ENCODE peak calls at places on chromosome 3, in nine cellular contexts. D is CD8-positive, alpha-beta T cell; T is HL-60; Y is WERI-Rb-1; N is tibial artery; Z is cardiac muscle cell; W is AG04450; B is neuronal stem cell; L is lung. S is an unnamed sample. For H3K27me3, the result is how much of the 10 kb centered on the place peaks cover.

GRCh38 chr3:114452176-114452744 is 158.4 kb downstream of the TIGIT start:
- DNase-seq in L (no peak), Y (no peak), N (no peak), B (no peak), D (no peak), Z (no peak), T (no peak), W (no peak), S (no peak)

GRCh38 chr3:120093119-120093922 is 926 bp downstream of the GSK3B start:
- DNase-seq in W (peak), Y (no peak), N (no peak), B (peak), Z (peak), D (peak), L (no peak), T (peak), S (peak)

GRCh38 chr3:15458212-15458780 is 30.9 kb downstream of the EAF1 start:
- DNase-seq in B (no peak), W (no peak), Y (no peak), N (peak), D (no peak), T (peak), L (no peak), Z (peak), S (no peak)

GRCh38 chr3:63349583-63350177 is 71.6 kb downstream of the SYNPR start:
- DNase-seq in Y (peak), B (peak), T (peak), Z (peak), D (no peak), L (peak), W (no peak), N (no peak), S (no peak)

GRCh38 chr3:154431043-154431442 is 1.1 kb upstream of the GPR149 start:
- DNase-seq in B (no peak), N (no peak), Z (no peak), T (no peak), D (no peak), W (no peak), Y (no peak), L (no peak), S (no peak)

GRCh38 chr3:43998841-43999805 is 242.6 kb upstream of the TOPAZ1 start:
- DNase-seq in T (no peak), D (no peak), W (no peak), B (peak), Z (peak), L (no peak), Y (peak), N (no peak), S (no peak)

GRCh38 chr3:189277711-189278110 is 105.9 kb downstream of the TPRG1 start:
- DNase-seq in B (no peak), Y (no peak), N (no peak), W (no peak), L (no peak), Z (peak), T (peak), D (no peak), S (no peak)

GRCh38 chr3:187976361-187976900 is 177.5 kb upstream of the LPP start:
- DNase-seq in T (no peak), D (no peak), L (no peak), N (no peak), W (no peak), Y (no peak), Z (no peak), B (no peak), S (no peak)

GRCh38 chr3:161413127-161413854 is 42.0 kb upstream of the SPTSSB start:
- DNase-seq in D (no peak), N (no peak), W (no peak), T (no peak), Y (no peak), B (no peak), L (no peak), Z (peak), S (peak)

GRCh38 chr3:72270072-72270611 is 485.2 kb upstream of the PROK2 start:
- DNase-seq in B (no peak), Y (no peak), N (peak), T (peak), D (no peak), L (peak), W (peak), Z (peak), S (no peak)

GRCh38 chr3:55343486-55344357 is 143.4 kb downstream of the WNT5A start:
- DNase-seq in L (no peak), Z (no peak), B (no peak), N (no peak), W (no peak), T (no peak), Y (no peak), D (no peak), S (no peak)

GRCh38 chr3:7787871-7788828 is 713.5 kb upstream of the LMCD1 start:
- DNase-seq in Y (no peak), B (no peak), T (no peak), W (no peak), N (no peak), D (no peak), Z (peak), L (no peak), S (no peak)

GRCh38 chr3:54826255-54826691 is 101.6 kb downstream of the LRTM1 start:
- DNase-seq in W (no peak), Z (no peak), L (no peak), N (no peak), B (no peak), Y (no peak), T (no peak), D (no peak), S (no peak)

GRCh38 chr3:39101022-39101689 is 6.3 kb downstream of the GORASP1 start:
- DNase-seq in T (peak), N (no peak), B (no peak), Z (peak), D (peak), L (no peak), Y (peak), W (no peak), S (no peak)

GRCh38 chr3:138609898-138610266 is 1.3 kb downstream of the FAIM start:
- DNase-seq in L (no peak), D (no peak), Y (no peak), W (no peak), Z (no peak), B (no peak), T (no peak), N (no peak), S (no peak)

GRCh38 chr3:193777524-193777923 is 184.5 kb downstream of the OPA1 start:
- DNase-seq in Z (no peak), B (no peak), L (no peak), W (no peak), Y (no peak), D (no peak), N (no peak), T (no peak), S (no peak)

GRCh38 chr3:4438296-4438695 is 28.8 kb downstream of the SUMF1 start:
- DNase-seq in L (no peak), W (no peak), Y (no peak), T (no peak), N (no peak), B (no peak), D (no peak), Z (no peak), S (no peak)

GRCh38 chr3:44913868-44914468 is 39.6 kb downstream of the TGM4 start:
- DNase-seq in Y (peak), W (peak), L (peak), Z (peak), T (peak), N (peak), B (peak), D (peak), S (peak)

GRCh38 chr3:154304116-154304786 is 20.0 kb downstream of the DHX36 start:
- DNase-seq in D (no peak), W (no peak), T (no peak), L (no peak), Y (no peak), N (no peak), Z (no peak), B (no peak), S (no peak)

GRCh38 chr3:120622870-120623718 is 27.0 kb downstream of the NDUFB4 start:
- DNase-seq in Y (peak), L (no peak), T (peak), B (no peak), D (no peak), Z (no peak), W (no peak), N (no peak), S (no peak)

GRCh38 chr3:69612791-69613190 is 126.5 kb upstream of the MITF start:
- DNase-seq in D (no peak), Z (no peak), L (no peak), N (no peak), T (no peak), W (no peak), B (peak), Y (no peak), S (no peak)

GRCh38 chr3:16474304-16474703 is 39.2 kb downstream of the RFTN1 start:
- DNase-seq in D (no peak), B (no peak), L (no peak), Z (peak), N (no peak), T (no peak), Y (no peak), W (no peak), S (no peak)

GRCh38 chr3:194986208-194987043 is 284.5 kb downstream of the XXYLT1 start:
- DNase-seq in D (no peak), Y (no peak), W (no peak), B (no peak), L (no peak), Z (no peak), N (no peak), T (peak), S (no peak)

GRCh38 chr3:49903451-49904424 is at the start of gene MST1R:
- DNase-seq in B (peak), T (no peak), L (peak), W (no peak), Z (peak), Y (no peak), D (peak), N (peak), S (no peak)

GRCh38 chr3:129597087-129597791 is 9.2 kb downstream of the PLXND1 start:
- DNase-seq in Z (peak), Y (no peak), T (peak), L (no peak), N (peak), D (no peak), B (no peak), W (no peak), S (no peak)

GRCh38 chr3:45312836-45313493 is 75.4 kb upstream of the LARS2 start:
- DNase-seq in Y (no peak), W (no peak), N (no peak), T (no peak), Z (no peak), B (no peak), L (no peak), D (no peak), S (no peak)

GRCh38 chr3:134354612-134355275 is 19.5 kb downstream of the AMOTL2 start:
- DNase-seq in D (no peak), Z (no peak), B (no peak), T (no peak), Y (no peak), W (no peak), L (no peak), N (no peak), S (no peak)

GRCh38 chr3:189195302-189195701 is 23.5 kb downstream of the TPRG1 start:
- DNase-seq in B (no peak), D (no peak), N (no peak), Z (peak), T (peak), L (peak), W (no peak), Y (peak), S (no peak)

GRCh38 chr3:186933801-186934200 is 3.5 kb downstream of the ST6GAL1 start:
- DNase-seq in D (no peak), Z (no peak), T (peak), N (no peak), B (no peak), W (no peak), Y (no peak), L (no peak), S (no peak)

GRCh38 chr3:62718515-62719320 is 156.5 kb downstream of the CADPS start:
- DNase-seq in W (no peak), D (no peak), L (no peak), B (no peak), N (no peak), Z (no peak), T (no peak), Y (peak), S (peak)

GRCh38 chr3:52788890-52789745 is 5.5 kb upstream of the ITIH3 start:
- DNase-seq in Z (no peak), T (no peak), D (peak), L (no peak), B (no peak), Y (no peak), N (no peak), W (no peak), S (no peak)

GRCh38 chr3:195697582-195698324 is 23.0 kb upstream of the MUC20 start:
- DNase-seq in L (no peak), D (no peak), W (peak), T (no peak), Z (peak), N (no peak), Y (no peak), B (peak), S (no peak)

GRCh38 chr3:136938334-136938733 is 19.4 kb upstream of the IL20RB start:
- DNase-seq in W (no peak), L (no peak), N (no peak), D (no peak), Z (peak), B (no peak), Y (no peak), T (peak), S (no peak)

GRCh38 chr3:14220933-14221332 is 42.3 kb downstream of the LSM3 start:
- DNase-seq in D (no peak), B (no peak), Z (no peak), W (no peak), Y (no peak), N (no peak), T (no peak), L (no peak), S (no peak)

GRCh38 chr3:14223595-14223994 is 45.0 kb downstream of the LSM3 start:
- DNase-seq in T (no peak), L (no peak), Y (no peak), B (no peak), N (no peak), Z (no peak), W (no peak), D (no peak), S (no peak)

GRCh38 chr3:14221902-14222301 is 43.3 kb downstream of the LSM3 start:
- DNase-seq in T (no peak), D (no peak), Z (no peak), B (no peak), W (no peak), Y (no peak), L (no peak), N (no peak), S (no peak)

GRCh38 chr3:14222900-14223594 is 44.4 kb downstream of the LSM3 start:
- DNase-seq in B (no peak), W (no peak), D (no peak), T (no peak), Z (peak), N (no peak), Y (no peak), L (no peak), S (no peak)

GRCh38 chr3:14222457-14222856 is 43.8 kb downstream of the LSM3 start:
- DNase-seq in D (no peak), Z (no peak), T (no peak), W (no peak), N (no peak), B (no peak), L (no peak), Y (no peak), S (no peak)
- H3K27ac ChIP-seq in D (no peak), Z (no peak), T (no peak), W (no peak), N (no peak), B (no peak), L (no peak), Y (no peak), S (no peak)

GRCh38 chr3:126391631-126392030 is 3.1 kb upstream of the CFAP100 start:
- DNase-seq in L (no peak), T (no peak), Z (no peak), Y (no peak), N (peak), B (no peak), D (no peak), W (no peak), S (no peak)
- H3K27me3 ChIP-seq in L (under half), T (under half), Z (under half), Y (under half), N (under half), B (under half), D (under half), W (under half), S (under half)

GRCh38 chr3:173257797-173258196 is 116.8 kb upstream of the SPATA16 start:
- DNase-seq in N (no peak), T (no peak), Z (no peak), Y (no peak), D (no peak), L (no peak), W (no peak), B (no peak), S (no peak)
- H3K27ac ChIP-seq in N (no peak), T (no peak), Z (no peak), Y (no peak), D (no peak), L (no peak), W (no peak), B (no peak), S (no peak)

GRCh38 chr3:158094917-158095301 is 11.3 kb downstream of the SHOX2 start:
- DNase-seq in W (no peak), Z (no peak), D (no peak), N (no peak), B (no peak), T (no peak), L (no peak), Y (no peak), S (no peak)
- H3K27me3 ChIP-seq in W (half or more), Z (half or more), D (half or more), N (under half), B (under half), T (under half), L (under half), Y (under half), S (half or more)